ENCODE peak calls at places on chromosomes 5 and 9, in six cellular contexts. O is GM12865, A is dorsolateral prefrontal cortex, H is AG04449, Q is WERI-Rb-1, I is left ventricle myocardium inferior. B is an unnamed sample.

GRCh38 chr9:114905160-114905940 is 25.0 kb downstream of the TNFSF8 start:
- DNase-seq in O (no peak), A (no peak), H (no peak), Q (no peak), I (no peak), B (no peak)

GRCh38 chr9:18358325-18358724 is 115.6 kb upstream of the ADAMTSL1 start:
- DNase-seq in O (no peak), A (no peak), H (no peak), Q (no peak), I (no peak), B (no peak)

GRCh38 chr9:136119259-136120118 is 814 bp upstream of the TMEM250 start:
- DNase-seq in O (peak; percentile 47), A (no peak), H (no peak), Q (no peak), I (no peak), B (no peak)

GRCh38 chr9:133711428-133712220 is 26.5 kb downstream of the SARDH start:
- DNase-seq in O (no peak), A (no peak), H (no peak), Q (peak; percentile 11), I (no peak), B (no peak)

GRCh38 chr5:62606878-62607277 is 28.3 kb downstream of the LRRC70 start:
- DNase-seq in O (no peak), A (no peak), H (peak; percentile 23), Q (no peak), I (no peak), B (no peak)

GRCh38 chr9:120065151-120065550 is 514.8 kb downstream of the CDK5RAP2 start:
- DNase-seq in O (no peak), A (no peak), H (no peak), Q (no peak), I (no peak), B (no peak)

GRCh38 chr9:113579270-113580040 is 115.9 kb downstream of the RGS3 start:
- DNase-seq in O (peak; percentile 76), A (no peak), H (no peak), Q (no peak), I (peak; percentile 63), B (no peak)

GRCh38 chr5:67476995-67477394 is 280.4 kb upstream of the CD180 start:
- DNase-seq in O (no peak), A (no peak), H (no peak), Q (no peak), I (no peak), B (no peak)

GRCh38 chr5:177389368-177390169 is 5.3 kb downstream of the SLC34A1 start:
- DNase-seq in O (peak; percentile 90), A (no peak), H (peak; percentile 76), Q (no peak), I (no peak), B (peak; percentile 95)

GRCh38 chr5:157582731-157583580 is 7.4 kb upstream of the ADAM19 start:
- DNase-seq in O (peak; percentile 71), A (no peak), H (no peak), Q (no peak), I (no peak), B (no peak)

GRCh38 chr5:169421677-169422076 is 120.7 kb upstream of the SLIT3 start:
- DNase-seq in O (no peak), A (no peak), H (no peak), Q (no peak), I (no peak), B (no peak)

GRCh38 chr5:133120156-133120750 is 68.4 kb downstream of the HSPA4 start:
- DNase-seq in O (no peak), A (no peak), H (no peak), Q (no peak), I (no peak), B (no peak)

GRCh38 chr5:1545126-1545797 is 21.5 kb upstream of the LPCAT1 start:
- DNase-seq in O (no peak), A (peak; percentile 5), H (no peak), Q (no peak), I (no peak), B (no peak)

GRCh38 chr5:34915856-34916192 is 313 bp downstream of the BRIX1 start:
- DNase-seq in O (peak; percentile 33), A (no peak), H (no peak), Q (peak; percentile 21), I (no peak), B (no peak)

GRCh38 chr9:110065527-110065926 is 142.4 kb downstream of the C9orf152 start:
- DNase-seq in O (peak; percentile 72), A (no peak), H (no peak), Q (no peak), I (no peak), B (no peak)

GRCh38 chr5:37197340-37198050 is 51.7 kb downstream of the CPLANE1 start:
- DNase-seq in O (peak; percentile 56), A (no peak), H (no peak), Q (no peak), I (no peak), B (no peak)

GRCh38 chr5:117337064-117337749 is 762.6 kb upstream of the SEMA6A start:
- DNase-seq in O (no peak), A (no peak), H (no peak), Q (no peak), I (no peak), B (no peak)

GRCh38 chr5:174386306-174386705 is 338.1 kb upstream of the MSX2 start:
- DNase-seq in O (no peak), A (no peak), H (peak; percentile 67), Q (no peak), I (no peak), B (no peak)

GRCh38 chr5:174384509-174384947 is 339.0 kb downstream of the NSG2 start:
- DNase-seq in O (no peak), A (no peak), H (peak; percentile 50), Q (no peak), I (no peak), B (no peak)

GRCh38 chr5:174380311-174380710 is 334.8 kb downstream of the NSG2 start:
- DNase-seq in O (no peak), A (no peak), H (no peak), Q (no peak), I (no peak), B (no peak)

GRCh38 chr5:174381241-174381640 is 335.7 kb downstream of the NSG2 start:
- DNase-seq in O (no peak), A (no peak), H (no peak), Q (no peak), I (no peak), B (no peak)

GRCh38 chr5:174383196-174384178 is 338.0 kb downstream of the NSG2 start:
- DNase-seq in O (no peak), A (no peak), H (no peak), Q (no peak), I (no peak), B (no peak)
- H3K4me3 ChIP-seq in O (no peak overlapping the region), A (no peak overlapping the region), H (no peak overlapping the region), Q (no peak overlapping the region), I (no peak overlapping the region), B (no peak overlapping the region)

GRCh38 chr9:129482521-129483466 is 138.1 kb downstream of the C9orf50 start:
- DNase-seq in O (no peak), A (peak; percentile 77), H (no peak), Q (peak; percentile 90), I (peak; percentile 89), B (no peak)

GRCh38 chr9:129480705-129481104 is 140.2 kb downstream of the C9orf50 start:
- DNase-seq in O (no peak), A (no peak), H (no peak), Q (no peak), I (no peak), B (no peak)

GRCh38 chr9:129481424-129481823 is 139.5 kb downstream of the C9orf50 start:
- DNase-seq in O (no peak), A (no peak), H (no peak), Q (no peak), I (no peak), B (no peak)

GRCh38 chr9:129483467-129484324 is 137.2 kb downstream of the C9orf50 start:
- DNase-seq in O (no peak), A (peak; percentile 72), H (no peak), Q (peak; percentile 69), I (peak; percentile 90), B (peak; percentile 68)

GRCh38 chr9:129481824-129482511 is 138.9 kb downstream of the C9orf50 start:
- DNase-seq in O (no peak), A (no peak), H (no peak), Q (peak; percentile 67), I (peak; percentile 62), B (no peak)
- TF ChIP-seq CTCF in O (no peak), A (no peak), H (peak; percentile 26), Q (peak; percentile 32), I (peak; percentile 12), B (peak; percentile 27)

DNA sequence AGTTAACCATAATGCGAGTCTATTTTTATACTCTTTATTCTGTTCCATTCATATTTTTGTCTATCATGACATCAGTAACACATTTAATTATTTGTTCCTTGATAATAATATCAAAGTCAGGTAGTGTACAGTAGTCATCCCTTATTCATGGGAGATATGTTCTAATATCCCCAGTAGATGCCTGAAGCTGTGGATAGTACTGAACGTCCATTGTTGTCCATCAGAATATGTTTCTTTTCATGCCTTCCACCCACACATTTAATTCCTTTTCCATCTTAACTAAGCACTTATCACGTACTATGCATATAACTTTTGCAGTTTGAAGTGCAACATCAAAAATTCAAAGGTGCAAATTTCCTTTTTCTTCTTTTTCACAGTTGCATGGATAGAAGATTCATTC is 53.6 kb downstream of the FER start:
- DNase-seq in O (no peak), A (no peak), H (no peak), Q (no peak), I (no peak), B (no peak)
- H3K4me3 ChIP-seq in O (no peak overlapping the region), A (no peak overlapping the region), H (no peak overlapping the region), Q (no peak overlapping the region), I (no peak overlapping the region), B (no peak overlapping the region)

GRCh38 chr9:33815781-33816180 is 1.2 kb upstream of the UBE2R2 start:
- DNase-seq in O (no peak), A (no peak), H (no peak), Q (no peak), I (no peak), B (no peak)

GRCh38 chr9:33816327-33817252 is at the start of gene UBE2R2:
- DNase-seq in O (peak; percentile 97), A (peak; percentile 90), H (no peak), Q (peak; percentile 97), I (peak; percentile 92), B (peak; percentile 66)

GRCh38 chr9:33818832-33819500 is 2.0 kb downstream of the UBE2R2 start:
- DNase-seq in O (no peak), A (no peak), H (no peak), Q (no peak), I (no peak), B (no peak)

GRCh38 chr9:33818167-33818831 is 1.3 kb downstream of the UBE2R2 start:
- DNase-seq in O (peak; percentile 51), A (no peak), H (no peak), Q (no peak), I (peak; percentile 52), B (no peak)

DNA sequence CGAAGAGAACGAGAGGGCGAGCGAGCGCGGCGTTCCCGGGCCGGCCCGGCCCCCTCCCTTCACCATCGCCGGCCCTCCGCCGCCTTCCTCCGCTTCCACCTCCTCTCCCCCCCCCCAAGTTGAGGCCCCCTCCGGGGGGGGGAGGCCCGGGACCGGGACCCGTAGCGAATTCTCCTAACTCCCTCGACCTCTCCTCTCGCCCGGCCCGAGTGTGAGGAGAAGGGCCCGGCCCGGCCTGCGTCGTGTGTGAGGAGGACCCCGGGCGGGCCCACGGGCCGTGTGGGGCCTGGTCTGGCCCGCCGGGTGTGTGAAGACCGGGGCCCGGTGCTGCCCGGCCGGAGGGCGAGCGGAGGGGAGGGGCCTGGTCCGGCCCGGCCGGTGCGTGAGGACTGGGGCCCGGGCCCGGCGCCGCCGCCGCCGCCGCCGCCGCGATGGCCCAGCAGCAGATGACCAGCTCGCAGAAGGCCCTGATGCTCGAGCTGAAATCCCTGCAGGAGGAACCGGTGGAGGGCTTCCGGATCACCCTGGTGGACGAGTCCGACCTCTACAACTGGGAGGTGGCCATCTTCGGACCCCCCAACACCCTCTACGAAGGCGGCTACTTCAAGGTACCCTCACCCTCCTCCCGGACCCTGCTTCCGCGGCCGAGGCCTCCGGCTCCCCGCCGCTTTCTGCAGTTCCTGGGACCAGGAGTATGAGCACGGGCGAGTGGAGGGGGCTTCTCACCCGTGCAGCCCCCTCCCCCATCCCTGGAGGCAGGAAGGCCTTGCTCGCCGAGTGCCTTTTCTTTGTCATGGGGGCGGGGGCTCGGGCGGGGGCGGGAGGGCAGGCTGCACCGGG is 587 bp downstream of the UBE2R2 start:
- DNase-seq in O (peak; percentile 81), A (peak; percentile 39), H (no peak), Q (peak; percentile 78), I (peak; percentile 60), B (no peak)
- TF ChIP-seq CTCF in O (no peak), A (no peak), H (peak; percentile 51), Q (peak; percentile 48), I (peak; percentile 45), B (peak; percentile 20)